ENCODE peak calls at places on chromosomes 1 and 21, in seven cellular contexts. L is coronary artery, N is dorsolateral prefrontal cortex, S is NT2/D1, F is HFF-Myc, P is iPS DF 6.9, C is neural progenitor cell. M is an unnamed sample.

GRCh38 chr21:37294674-37295073 is 27.5 kb upstream of the VPS26C start:
- DNase-seq in L (no peak), N (no peak), S (no peak), F (no peak), P (no peak), C (no peak), M (no peak)

GRCh38 chr21:36994501-36995189 is 11.9 kb upstream of the RIPPLY3 start:
- DNase-seq in L (no peak), N (no peak), S (no peak), F (no peak), P (no peak), C (peak; percentile 27), M (no peak)

GRCh38 chr1:185681034-185681633 is 53.1 kb upstream of the HMCN1 start:
- DNase-seq in L (no peak), N (no peak), S (peak; percentile 56), F (peak; percentile 20), P (no peak), C (peak; percentile 69), M (peak; percentile 28)

GRCh38 chr1:60897003-60897402 is 185.4 kb upstream of the NFIA start:
- DNase-seq in L (no peak), N (no peak), S (no peak), F (no peak), P (no peak), C (no peak), M (no peak)

GRCh38 chr1:158112994-158113758 is 67.5 kb upstream of the CD1D start:
- DNase-seq in L (peak; percentile 62), N (peak; percentile 60), S (peak; percentile 64), F (no peak), P (no peak), C (peak; percentile 82), M (peak; percentile 13)

GRCh38 chr1:179326746-179327145 is 33.1 kb downstream of the SOAT1 start:
- DNase-seq in L (no peak), N (no peak), S (no peak), F (no peak), P (no peak), C (no peak), M (no peak)

GRCh38 chr1:151511636-151512215 is 539 bp downstream of the CGN start:
- DNase-seq in L (no peak), N (peak; percentile 63), S (no peak), F (no peak), P (no peak), C (peak; percentile 81), M (no peak)

GRCh38 chr1:244381887-244382565 is 69.7 kb downstream of the ADSS2 start:
- DNase-seq in L (no peak), N (no peak), S (no peak), F (peak; percentile 19), P (no peak), C (no peak), M (peak; percentile 63)

GRCh38 chr1:27527223-27527856 is 37.4 kb upstream of the WASF2 start:
- DNase-seq in L (no peak), N (no peak), S (peak; percentile 77), F (no peak), P (peak; percentile 70), C (peak; percentile 87), M (peak; percentile 57)

GRCh38 chr1:191870490-191870889 is 287.8 kb upstream of the RGS18 start:
- DNase-seq in L (no peak), N (no peak), S (no peak), F (no peak), P (no peak), C (no peak), M (no peak)

GRCh38 chr1:167617100-167617949 is 12.7 kb upstream of the RCSD1 start:
- DNase-seq in L (no peak), N (no peak), S (no peak), F (no peak), P (no peak), C (peak; percentile 25), M (peak; percentile 16)

GRCh38 chr1:157357111-157357510 is 195.2 kb downstream of the FCRL5 start:
- DNase-seq in L (no peak), N (no peak), S (no peak), F (no peak), P (no peak), C (no peak), M (no peak)

GRCh38 chr1:185284533-185285244 is 32.4 kb downstream of the IVNS1ABP start:
- DNase-seq in L (no peak), N (no peak), S (peak; percentile 11), F (no peak), P (no peak), C (no peak), M (no peak)

GRCh38 chr1:230982698-230983097 is 3.8 kb downstream of the ARV1 start:
- DNase-seq in L (no peak), N (no peak), S (no peak), F (no peak), P (no peak), C (no peak), M (no peak)

GRCh38 chr1:1040004-1040991 is 20.4 kb downstream of the AGRN start:
- DNase-seq in L (no peak), N (peak; percentile 85), S (no peak), F (no peak), P (no peak), C (peak; percentile 96), M (peak; percentile 82)

GRCh38 chr21:34198232-34199120 is 125.1 kb downstream of the MRPS6 start:
- DNase-seq in L (no peak), N (no peak), S (no peak), F (no peak), P (no peak), C (no peak), M (no peak)

GRCh38 chr1:19423130-19423529 is 62.2 kb downstream of the CAPZB start:
- DNase-seq in L (no peak), N (no peak), S (no peak), F (no peak), P (no peak), C (no peak), M (no peak)

GRCh38 chr1:241208910-241209414 is 148.0 kb downstream of the RGS7 start:
- DNase-seq in L (no peak), N (no peak), S (no peak), F (no peak), P (no peak), C (no peak), M (no peak)

GRCh38 chr1:241202321-241202845 is 154.6 kb downstream of the RGS7 start:
- DNase-seq in L (no peak), N (no peak), S (peak; percentile 22), F (no peak), P (no peak), C (no peak), M (no peak)

GRCh38 chr1:241203817-241204216 is 153.2 kb downstream of the RGS7 start:
- DNase-seq in L (no peak), N (no peak), S (no peak), F (no peak), P (no peak), C (no peak), M (no peak)
- H3K4me3 ChIP-seq in L (no peak overlapping the region), N (no peak overlapping the region), S (no peak overlapping the region), F (no peak overlapping the region), P (no peak overlapping the region), C (no peak overlapping the region), M (no peak overlapping the region)

GRCh38 chr1:237220243-237220642 is 178.3 kb downstream of the RYR2 start:
- DNase-seq in L (no peak), N (no peak), S (no peak), F (no peak), P (no peak), C (no peak), M (no peak)
- H3K4me3 ChIP-seq in L (peak overlapping the region; percentile 53), N (no peak overlapping the region), S (no peak overlapping the region), F (no peak overlapping the region), P (no peak overlapping the region), C (no peak overlapping the region), M (no peak overlapping the region)

GRCh38 chr1:85296980-85297379 is 20.5 kb upstream of the BCL10 start:
- DNase-seq in L (no peak), N (no peak), S (no peak), F (no peak), P (no peak), C (no peak), M (peak; percentile 42)
- H3K4me3 ChIP-seq in L (no peak overlapping the region), N (no peak overlapping the region), S (no peak overlapping the region), F (no peak overlapping the region), P (no peak overlapping the region), C (no peak overlapping the region), M (no peak overlapping the region)

GRCh38 chr21:35721701-35722100 is 338.6 kb downstream of the SETD4 start:
- DNase-seq in L (no peak), N (no peak), S (no peak), F (no peak), P (no peak), C (no peak), M (no peak)
- H3K4me3 ChIP-seq in L (no peak overlapping the region), N (no peak overlapping the region), S (no peak overlapping the region), F (no peak overlapping the region), P (no peak overlapping the region), C (no peak overlapping the region), M (no peak overlapping the region)

GRCh38 chr1:248857201-248857600 is 1.7 kb downstream of the ZNF692 start:
- DNase-seq in L (no peak), N (no peak), S (no peak), F (no peak), P (no peak), C (no peak), M (no peak)
- H3K4me3 ChIP-seq in L (peak overlapping the region; percentile 78), N (peak overlapping the region; percentile 74), S (peak overlapping the region; percentile 81), F (peak overlapping the region; percentile 67), P (no peak overlapping the region), C (peak overlapping the region; percentile 53), M (peak overlapping the region; percentile 73)

DNA sequence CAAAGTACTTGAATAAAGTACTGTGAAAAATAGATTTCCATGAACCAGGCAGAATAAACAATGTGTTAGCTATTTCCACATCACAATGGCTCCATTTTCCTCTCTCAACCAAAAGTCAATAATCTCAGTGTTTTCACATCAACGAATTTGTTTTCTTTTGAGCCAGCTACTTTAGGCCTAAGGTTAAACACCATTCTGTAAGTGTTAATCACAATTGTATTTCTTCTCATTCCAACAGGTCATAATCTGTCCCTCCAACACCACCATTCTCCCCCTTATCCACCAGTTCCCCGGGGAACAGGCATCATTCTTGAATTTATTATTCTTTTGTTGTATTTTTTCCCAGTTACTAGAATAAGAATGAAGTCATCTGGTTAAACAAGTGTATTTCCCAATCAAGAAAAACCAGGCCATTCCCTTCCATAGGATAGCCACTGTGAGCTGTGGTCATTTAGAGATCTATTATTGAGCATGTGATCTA is 66.2 kb upstream of the PALMD start:
- DNase-seq in L (no peak), N (no peak), S (no peak), F (no peak), P (no peak), C (no peak), M (no peak)
- H3K4me3 ChIP-seq in L (no peak overlapping the region), N (no peak overlapping the region), S (no peak overlapping the region), F (no peak overlapping the region), P (no peak overlapping the region), C (no peak overlapping the region), M (no peak overlapping the region)

M was measured in astrocyte of the spinal cord.